ENCODE peak calls at places on chromosomes 5 and 9, in seven cellular contexts. D is occipital lobe; R is stimulated activated naive CD8-positive, alpha-beta T cell treated with anti-CD3 and anti-CD28 coated beads, Interleukin-15, Interleukin-2, amounts not matched to agents 100 U/mL and 50 U/mL, for 24 hours; V is nephron progenitor cell; I is iris pigment epithelial cell; B is GM23338; C is HEK293T. X is an unnamed sample.

GRCh38 chr5:166768536-166768935 is 1522.9 kb upstream of the WWC1 start:
- DNase-seq in D (no peak), R (no peak), C (no peak), I (peak; percentile 68), B (no peak), V (no peak), X (no peak)

GRCh38 chr5:57181151-57181550 is 7.3 kb downstream of the GPBP1 start:
- DNase-seq in D (no peak), C (no peak), B (no peak), V (no peak), I (no peak), R (no peak), X (no peak)

GRCh38 chr9:13967011-13967410 is 346.9 kb downstream of the NFIB start:
- DNase-seq in C (no peak), V (no peak), D (no peak), B (no peak), R (no peak), I (peak; percentile 79), X (no peak)

GRCh38 chr5:75023368-75024159 is 28.8 kb downstream of the GCNT4 start:
- DNase-seq in B (no peak), R (peak; percentile 41), V (no peak), D (no peak), C (no peak), I (peak; percentile 9), X (no peak)

GRCh38 chr5:61334224-61335196 is 2.5 kb downstream of the ZSWIM6 start:
- DNase-seq in I (peak; percentile 81), D (no peak), R (no peak), B (peak; percentile 32), V (peak; percentile 30), C (peak; percentile 19), X (no peak)

GRCh38 chr5:51395245-51395644 is 12.0 kb downstream of the ISL1 start:
- DNase-seq in D (no peak), V (no peak), I (no peak), B (no peak), C (no peak), R (no peak), X (no peak)

GRCh38 chr5:139820130-139820529 is 24.5 kb downstream of the PSD2 start:
- DNase-seq in I (no peak), B (peak; percentile 33), R (no peak), V (no peak), D (no peak), C (no peak), X (no peak)

GRCh38 chr9:126162611-126163381 is 163.8 kb upstream of the MVB12B start:
- DNase-seq in C (peak; percentile 2), D (no peak), B (no peak), R (no peak), V (no peak), I (no peak), X (no peak)

GRCh38 chr9:110545705-110546104 is 33.8 kb downstream of the SVEP1 start:
- DNase-seq in B (no peak), R (no peak), D (no peak), C (no peak), I (no peak), V (no peak), X (no peak)

GRCh38 chr5:65288657-65289056 is 193.1 kb downstream of the ADAMTS6 start:
- DNase-seq in C (no peak), R (no peak), B (no peak), V (no peak), D (no peak), I (no peak), X (no peak)

GRCh38 chr9:18360005-18360404 is 113.9 kb upstream of the ADAMTSL1 start:
- DNase-seq in C (no peak), I (no peak), V (no peak), B (no peak), D (no peak), R (no peak), X (no peak)

X was measured in gastrocnemius medialis.